ENCODE peak calls at places on chromosome 6, in ten cellular contexts. One of them, this sample, is unnamed.

GRCh38 chr6:138405816-138406403 is 1.9 kb downstream of the HEBP2 start:
- DNase-seq in cardiac fibroblast: no peak
- DNase-seq in NCI-H510A treated with DMSO at 0.1 percent for 48 hours: peak; percentile 33
- DNase-seq in T-helper 17 cell: no peak
- DNase-seq in activated T-cell treated with anti-CD3 and anti-CD28 coated beads for 1 hour: no peak
- DNase-seq in CD4-positive, alpha-beta memory T cell: no peak
- DNase-seq in GM12865: no peak
- DNase-seq in heart left ventricle: no peak
- DNase-seq in coronary artery: no peak
- DNase-seq in HCEC 1CT: no peak
- DNase-seq in this sample: no peak

GRCh38 chr6:145977881-145978280 is 13.7 kb upstream of the SHPRH start:
- DNase-seq in heart left ventricle: no peak
- DNase-seq in GM12865: no peak
- DNase-seq in CD4-positive, alpha-beta memory T cell: no peak
- DNase-seq in cardiac fibroblast: no peak
- DNase-seq in T-helper 17 cell: no peak
- DNase-seq in HCEC 1CT: no peak
- DNase-seq in NCI-H510A treated with DMSO at 0.1 percent for 48 hours: no peak
- DNase-seq in coronary artery: no peak
- DNase-seq in activated T-cell treated with anti-CD3 and anti-CD28 coated beads for 1 hour: no peak
- DNase-seq in this sample: no peak

GRCh38 chr6:34912715-34913464 is 23.8 kb downstream of the ANKS1A start:
- DNase-seq in coronary artery: no peak
- DNase-seq in activated T-cell treated with anti-CD3 and anti-CD28 coated beads for 1 hour: no peak
- DNase-seq in heart left ventricle: no peak
- DNase-seq in HCEC 1CT: peak; percentile 80
- DNase-seq in GM12865: peak; percentile 76
- DNase-seq in NCI-H510A treated with DMSO at 0.1 percent for 48 hours: no peak
- DNase-seq in CD4-positive, alpha-beta memory T cell: peak; percentile 62
- DNase-seq in T-helper 17 cell: no peak
- DNase-seq in cardiac fibroblast: peak; percentile 86
- DNase-seq in this sample: no peak

GRCh38 chr6:19892250-19892649 is 55.1 kb downstream of the ID4 start:
- DNase-seq in NCI-H510A treated with DMSO at 0.1 percent for 48 hours: peak; percentile 81
- DNase-seq in HCEC 1CT: no peak
- DNase-seq in GM12865: no peak
- DNase-seq in coronary artery: no peak
- DNase-seq in CD4-positive, alpha-beta memory T cell: no peak
- DNase-seq in T-helper 17 cell: no peak
- DNase-seq in activated T-cell treated with anti-CD3 and anti-CD28 coated beads for 1 hour: no peak
- DNase-seq in heart left ventricle: no peak
- DNase-seq in cardiac fibroblast: no peak
- DNase-seq in this sample: no peak

GRCh38 chr6:130620338-130620781 is 206.8 kb upstream of the SMLR1 start:
- DNase-seq in GM12865: peak; percentile 17
- DNase-seq in cardiac fibroblast: peak; percentile 37
- DNase-seq in activated T-cell treated with anti-CD3 and anti-CD28 coated beads for 1 hour: no peak
- DNase-seq in CD4-positive, alpha-beta memory T cell: no peak
- DNase-seq in NCI-H510A treated with DMSO at 0.1 percent for 48 hours: no peak
- DNase-seq in T-helper 17 cell: no peak
- DNase-seq in heart left ventricle: no peak
- DNase-seq in HCEC 1CT: peak; percentile 31
- DNase-seq in coronary artery: no peak
- DNase-seq in this sample: no peak

GRCh38 chr6:14727494-14728395 is 518.1 kb upstream of the JARID2 start:
- DNase-seq in activated T-cell treated with anti-CD3 and anti-CD28 coated beads for 1 hour: no peak
- DNase-seq in HCEC 1CT: no peak
- DNase-seq in heart left ventricle: peak; percentile 32
- DNase-seq in T-helper 17 cell: no peak
- DNase-seq in GM12865: no peak
- DNase-seq in coronary artery: no peak
- DNase-seq in NCI-H510A treated with DMSO at 0.1 percent for 48 hours: no peak
- DNase-seq in CD4-positive, alpha-beta memory T cell: no peak
- DNase-seq in cardiac fibroblast: no peak
- DNase-seq in this sample: no peak

GRCh38 chr6:109916759-109917158 is 61.4 kb upstream of the GPR6 start:
- DNase-seq in NCI-H510A treated with DMSO at 0.1 percent for 48 hours: no peak
- DNase-seq in heart left ventricle: no peak
- DNase-seq in GM12865: no peak
- DNase-seq in activated T-cell treated with anti-CD3 and anti-CD28 coated beads for 1 hour: no peak
- DNase-seq in HCEC 1CT: no peak
- DNase-seq in cardiac fibroblast: no peak
- DNase-seq in coronary artery: no peak
- DNase-seq in CD4-positive, alpha-beta memory T cell: no peak
- DNase-seq in T-helper 17 cell: no peak
- DNase-seq in this sample: no peak

GRCh38 chr6:44381739-44382138 is 5.8 kb upstream of the CDC5L start:
- DNase-seq in activated T-cell treated with anti-CD3 and anti-CD28 coated beads for 1 hour: no peak
- DNase-seq in CD4-positive, alpha-beta memory T cell: no peak
- DNase-seq in T-helper 17 cell: no peak
- DNase-seq in heart left ventricle: no peak
- DNase-seq in HCEC 1CT: peak; percentile 5
- DNase-seq in GM12865: no peak
- DNase-seq in coronary artery: no peak
- DNase-seq in cardiac fibroblast: peak; percentile 31
- DNase-seq in NCI-H510A treated with DMSO at 0.1 percent for 48 hours: no peak
- DNase-seq in this sample: peak; percentile 61

GRCh38 chr6:25579902-25580495 is 72.0 kb upstream of the SCGN start:
- DNase-seq in heart left ventricle: no peak
- DNase-seq in CD4-positive, alpha-beta memory T cell: no peak
- DNase-seq in activated T-cell treated with anti-CD3 and anti-CD28 coated beads for 1 hour: no peak
- DNase-seq in cardiac fibroblast: no peak
- DNase-seq in NCI-H510A treated with DMSO at 0.1 percent for 48 hours: no peak
- DNase-seq in T-helper 17 cell: no peak
- DNase-seq in coronary artery: no peak
- DNase-seq in GM12865: peak; percentile 8
- DNase-seq in HCEC 1CT: no peak
- DNase-seq in this sample: no peak

GRCh38 chr6:15744824-15745402 is 82.1 kb upstream of the DTNBP1 start:
- DNase-seq in heart left ventricle: no peak
- DNase-seq in activated T-cell treated with anti-CD3 and anti-CD28 coated beads for 1 hour: no peak
- DNase-seq in HCEC 1CT: no peak
- DNase-seq in CD4-positive, alpha-beta memory T cell: no peak
- DNase-seq in NCI-H510A treated with DMSO at 0.1 percent for 48 hours: no peak
- DNase-seq in GM12865: peak; percentile 10
- DNase-seq in cardiac fibroblast: no peak
- DNase-seq in coronary artery: no peak
- DNase-seq in T-helper 17 cell: no peak
- DNase-seq in this sample: no peak

GRCh38 chr6:75210885-75211739 is 5.3 kb upstream of the COL12A1 start:
- DNase-seq in CD4-positive, alpha-beta memory T cell: peak; percentile 54
- DNase-seq in heart left ventricle: peak; percentile 33
- DNase-seq in HCEC 1CT: peak; percentile 60
- DNase-seq in T-helper 17 cell: no peak
- DNase-seq in coronary artery: no peak
- DNase-seq in GM12865: peak; percentile 73
- DNase-seq in NCI-H510A treated with DMSO at 0.1 percent for 48 hours: peak; percentile 42
- DNase-seq in cardiac fibroblast: peak; percentile 86
- DNase-seq in activated T-cell treated with anti-CD3 and anti-CD28 coated beads for 1 hour: peak; percentile 39
- DNase-seq in this sample: peak; percentile 70

GRCh38 chr6:43391448-43392031 is 22.1 kb upstream of the ZNF318 start:
- DNase-seq in GM12865: no peak
- DNase-seq in T-helper 17 cell: peak; percentile 22
- DNase-seq in CD4-positive, alpha-beta memory T cell: peak; percentile 47
- DNase-seq in cardiac fibroblast: no peak
- DNase-seq in NCI-H510A treated with DMSO at 0.1 percent for 48 hours: no peak
- DNase-seq in HCEC 1CT: no peak
- DNase-seq in activated T-cell treated with anti-CD3 and anti-CD28 coated beads for 1 hour: no peak
- DNase-seq in coronary artery: no peak
- DNase-seq in heart left ventricle: no peak
- DNase-seq in this sample: no peak